ENCODE peak calls at places on chromosomes 13 and 19, in ten cellular contexts. J is AG04449, M is cardiac muscle cell, Z is ovary, D is astrocyte of the spinal cord, N is GM23248, U is brain microvascular endothelial cell, K is heart right ventricle, G is PC-3, X is ascending aorta. W is an unnamed sample.
A peak's percentile ranks its signal among the peaks of the same experiment; 100 is the strongest.

GRCh38 chr13:75153834-75154233 is 328.1 kb downstream of the TBC1D4 start:
- DNase-seq in J (no peak), M (peak; percentile 85), Z (no peak), D (no peak), N (peak; percentile 66), U (no peak), K (no peak), G (no peak), X (no peak), W (no peak)

GRCh38 chr13:81770868-81771505 is 1430.1 kb upstream of the SPRY2 start:
- DNase-seq in J (no peak), M (no peak), Z (no peak), D (no peak), N (no peak), U (no peak), K (no peak), G (no peak), X (no peak), W (no peak)

GRCh38 chr13:63586467-63586866 is 2170.8 kb upstream of the PCDH20 start:
- DNase-seq in J (no peak), M (no peak), Z (no peak), D (no peak), N (no peak), U (no peak), K (no peak), G (no peak), X (no peak), W (no peak)

GRCh38 chr13:108609353-108609752 is 20.1 kb upstream of the MYO16 start:
- DNase-seq in J (peak; percentile 0), M (peak; percentile 2), Z (no peak), D (peak; percentile 53), N (peak; percentile 24), U (no peak), K (no peak), G (peak; percentile 57), X (no peak), W (peak; percentile 36)

GRCh38 chr19:39351537-39352037 is 9.4 kb downstream of the SAMD4B start:
- DNase-seq in J (no peak), M (peak; percentile 8), Z (no peak), D (peak; percentile 5), N (peak; percentile 74), U (no peak), K (no peak), G (no peak), X (no peak), W (peak; percentile 60)

GRCh38 chr19:54035215-54036178 is 28.2 kb downstream of the VSTM1 start:
- DNase-seq in J (peak; percentile 29), M (peak; percentile 91), Z (no peak), D (peak; percentile 81), N (peak; percentile 94), U (peak; percentile 78), K (no peak), G (peak; percentile 91), X (no peak), W (no peak)

GRCh38 chr19:2239771-2240770 is 3.4 kb downstream of the SF3A2 start:
- DNase-seq in J (no peak), M (peak; percentile 76), Z (no peak), D (peak; percentile 51), N (peak; percentile 56), U (peak; percentile 40), K (no peak), G (no peak), X (no peak), W (peak; percentile 72)

GRCh38 chr19:932647-933552 is 7.1 kb downstream of the ARID3A start:
- DNase-seq in J (peak; percentile 26), M (peak; percentile 97), Z (peak; percentile 87), D (peak; percentile 94), N (peak; percentile 97), U (peak; percentile 70), K (peak; percentile 79), G (no peak), X (peak; percentile 75), W (peak; percentile 50)

GRCh38 chr19:11942843-11943108 is 17.9 kb downstream of the ZNF700 start:
- DNase-seq in J (no peak), M (no peak), Z (no peak), D (peak; percentile 22), N (no peak), U (no peak), K (no peak), G (peak; percentile 30), X (no peak), W (no peak)

GRCh38 chr13:92224052-92224821 is 825.8 kb downstream of the GPC5 start:
- DNase-seq in J (no peak), M (peak; percentile 99), Z (peak; percentile 27), D (peak; percentile 95), N (peak; percentile 47), U (peak; percentile 92), K (no peak), G (no peak), X (no peak), W (no peak)

GRCh38 chr13:28719656-28720055 is 886 bp upstream of the SLC46A3 start:
- DNase-seq in J (peak; percentile 69), M (peak; percentile 83), Z (no peak), D (peak; percentile 68), N (peak; percentile 76), U (peak; percentile 89), K (no peak), G (no peak), X (no peak), W (no peak)

GRCh38 chr19:30062331-30063183 is 120.5 kb downstream of the URI1 start:
- DNase-seq in J (no peak), M (no peak), Z (no peak), D (no peak), N (no peak), U (no peak), K (no peak), G (no peak), X (peak; percentile 44), W (no peak)

GRCh38 chr19:6769006-6769637 is 1.9 kb upstream of the SH2D3A start:
- DNase-seq in J (no peak), M (peak; percentile 44), Z (no peak), D (no peak), N (peak; percentile 37), U (no peak), K (no peak), G (peak; percentile 38), X (no peak), W (no peak)

GRCh38 chr19:21084343-21084742 is 2.3 kb downstream of the ZNF714 start:
- DNase-seq in J (no peak), M (peak; percentile 35), Z (no peak), D (peak; percentile 29), N (peak; percentile 83), U (peak; percentile 44), K (no peak), G (no peak), X (no peak), W (no peak)

GRCh38 chr13:48501705-48502104 is 31.2 kb downstream of the RCBTB2 start:
- DNase-seq in J (no peak), M (no peak), Z (no peak), D (no peak), N (no peak), U (no peak), K (no peak), G (peak; percentile 6), X (no peak), W (no peak)

GRCh38 chr13:67224148-67224846 is 5.8 kb downstream of the PCDH9 start:
- DNase-seq in J (peak; percentile 37), M (peak; percentile 89), Z (peak; percentile 54), D (peak; percentile 89), N (peak; percentile 67), U (peak; percentile 71), K (peak; percentile 66), G (peak; percentile 69), X (peak; percentile 76), W (peak; percentile 81)
- H3K4me3 ChIP-seq in J (peak overlapping the region; percentile 31), M (no peak overlapping the region), Z (no peak overlapping the region), D (peak overlapping the region; percentile 36), N (no peak overlapping the region), U (peak overlapping the region; percentile 39), K (peak overlapping the region; percentile 26), G (peak overlapping the region; percentile 54), X (no peak overlapping the region), W (no peak overlapping the region)

GRCh38 chr13:112330066-112330465 is 46.1 kb upstream of the SPACA7 start:
- DNase-seq in J (no peak), M (no peak), Z (no peak), D (no peak), N (no peak), U (no peak), K (no peak), G (no peak), X (no peak), W (no peak)

GRCh38 chr13:112330479-112331407 is 45.4 kb upstream of the SPACA7 start:
- DNase-seq in J (no peak), M (no peak), Z (no peak), D (no peak), N (no peak), U (no peak), K (no peak), G (no peak), X (no peak), W (no peak)

GRCh38 chr13:112332727-112333126 is 43.4 kb upstream of the SPACA7 start:
- DNase-seq in J (no peak), M (no peak), Z (no peak), D (no peak), N (no peak), U (no peak), K (no peak), G (no peak), X (no peak), W (no peak)

GRCh38 chr13:112333756-112334543 is 42.2 kb upstream of the SPACA7 start:
- DNase-seq in J (no peak), M (no peak), Z (no peak), D (no peak), N (peak; percentile 13), U (peak; percentile 53), K (no peak), G (peak; percentile 45), X (no peak), W (no peak)

DNA sequence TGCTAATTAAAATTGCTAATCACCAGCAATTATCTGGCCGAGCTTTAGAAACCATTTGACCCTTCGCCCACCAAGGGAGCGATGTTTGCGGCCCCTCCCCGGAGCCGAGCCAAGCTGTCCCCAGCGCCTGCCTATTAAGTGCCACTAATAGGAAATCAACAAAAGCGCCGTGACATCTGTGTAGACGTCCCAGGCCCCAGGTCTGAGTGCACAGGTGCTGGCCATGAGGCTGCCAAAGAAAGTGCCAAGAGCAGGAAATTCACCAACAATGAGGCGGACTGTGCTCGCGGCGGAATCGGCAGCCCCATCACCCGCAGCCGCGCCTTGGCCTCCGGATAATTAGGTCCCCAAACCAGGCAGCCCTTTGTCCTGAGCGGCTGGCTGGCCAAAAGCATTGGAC is 44.5 kb upstream of the SPACA7 start:
- DNase-seq in J (no peak), M (no peak), Z (no peak), D (no peak), N (no peak), U (no peak), K (no peak), G (no peak), X (no peak), W (no peak)
- H3K4me3 ChIP-seq in J (no peak overlapping the region), M (no peak overlapping the region), Z (no peak overlapping the region), D (no peak overlapping the region), N (no peak overlapping the region), U (no peak overlapping the region), K (no peak overlapping the region), G (no peak overlapping the region), X (no peak overlapping the region), W (no peak overlapping the region)

GRCh38 chr13:97249093-97249787 is 27.1 kb downstream of the MBNL2 start:
- DNase-seq in J (no peak), M (peak; percentile 66), Z (no peak), D (peak; percentile 61), N (no peak), U (no peak), K (no peak), G (no peak), X (no peak), W (no peak)
- H3K4me3 ChIP-seq in J (no peak overlapping the region), M (no peak overlapping the region), Z (no peak overlapping the region), D (no peak overlapping the region), N (peak overlapping the region; percentile 29), U (no peak overlapping the region), K (no peak overlapping the region), G (no peak overlapping the region), X (no peak overlapping the region), W (no peak overlapping the region)

GRCh38 chr19:17323973-17324327 is 10.7 kb downstream of the ANO8 start:
- DNase-seq in J (no peak), M (no peak), Z (no peak), D (no peak), N (no peak), U (no peak), K (no peak), G (no peak), X (no peak), W (no peak)
- H3K4me3 ChIP-seq in J (no peak overlapping the region), M (no peak overlapping the region), Z (no peak overlapping the region), D (no peak overlapping the region), N (no peak overlapping the region), U (no peak overlapping the region), K (no peak overlapping the region), G (no peak overlapping the region), X (peak overlapping the region; percentile 17), W (no peak overlapping the region)

W was measured in Jurkat, Clone E6-1.